ENCODE peak calls at places on chromosomes 5 and 9, in six cellular contexts. I is choroid plexus epithelial cell, L is neural progenitor cell, K is IMR-90, V is tibial artery, W is osteocyte. X is an unnamed sample.
A peak's percentile ranks its signal among the peaks of the same experiment; 100 is the strongest.

GRCh38 chr5:140926211-140926902 is at the start of gene PCDHAC1:
- DNase-seq in I (peak; percentile 29), L (peak; percentile 98), K (no peak), V (peak; percentile 72), W (peak; percentile 97), X (peak; percentile 95)

GRCh38 chr5:69032009-69032408 is 61.8 kb upstream of the SLC30A5 start:
- DNase-seq in I (no peak), L (peak; percentile 9), K (no peak), V (no peak), W (no peak), X (no peak)

GRCh38 chr5:90386099-90386710 is 23.4 kb downstream of the CETN3 start:
- DNase-seq in I (peak; percentile 49), L (no peak), K (peak; percentile 19), V (no peak), W (no peak), X (no peak)

GRCh38 chr9:121206516-121207370 is 5.1 kb upstream of the RAB14 start:
- DNase-seq in I (peak; percentile 54), L (no peak), K (peak; percentile 25), V (no peak), W (no peak), X (no peak)

GRCh38 chr9:94630833-94631232 is 8.5 kb downstream of the FBP1 start:
- DNase-seq in I (no peak), L (peak; percentile 26), K (no peak), V (no peak), W (no peak), X (no peak)

GRCh38 chr9:125521462-125522327 is 185.3 kb downstream of the MAPKAP1 start:
- DNase-seq in I (peak; percentile 96), L (no peak), K (peak; percentile 97), V (no peak), W (no peak), X (no peak)

GRCh38 chr5:151005975-151006576 is 14.3 kb upstream of the GPX3 start:
- DNase-seq in I (peak; percentile 50), L (no peak), K (peak; percentile 57), V (peak; percentile 98), W (no peak), X (no peak)

GRCh38 chr5:15786884-15787283 is 286.9 kb downstream of the FBXL7 start:
- DNase-seq in I (no peak), L (no peak), K (no peak), V (no peak), W (no peak), X (no peak)

GRCh38 chr5:33509036-33509435 is 68.3 kb downstream of the TARS1 start:
- DNase-seq in I (peak; percentile 47), L (no peak), K (peak; percentile 62), V (no peak), W (no peak), X (no peak)

GRCh38 chr9:123131258-123131657 is 97.8 kb downstream of the GPR21 start:
- DNase-seq in I (peak; percentile 81), L (peak; percentile 15), K (peak; percentile 75), V (no peak), W (no peak), X (no peak)

GRCh38 chr9:36966371-36967097 is 67.5 kb downstream of the PAX5 start:
- DNase-seq in I (no peak), L (no peak), K (no peak), V (no peak), W (no peak), X (no peak)

GRCh38 chr9:96688215-96688614 is 33.1 kb upstream of the PRXL2C start:
- DNase-seq in I (no peak), L (no peak), K (no peak), V (no peak), W (no peak), X (no peak)

GRCh38 chr5:96434201-96434645 is 1.2 kb upstream of the PCSK1 start:
- DNase-seq in I (peak; percentile 84), L (peak; percentile 92), K (peak; percentile 74), V (peak; percentile 55), W (no peak), X (peak; percentile 76)

GRCh38 chr5:96440185-96440538 is 7.1 kb upstream of the PCSK1 start:
- DNase-seq in I (no peak), L (no peak), K (no peak), V (no peak), W (no peak), X (no peak)

GRCh38 chr5:96439477-96440184 is 6.6 kb upstream of the PCSK1 start:
- DNase-seq in I (peak; percentile 19), L (no peak), K (no peak), V (no peak), W (no peak), X (no peak)
- TF ChIP-seq CTCF in I (no peak), L (no peak), K (peak; percentile 20), V (no peak), W (peak; percentile 27), X (no peak)

DNA sequence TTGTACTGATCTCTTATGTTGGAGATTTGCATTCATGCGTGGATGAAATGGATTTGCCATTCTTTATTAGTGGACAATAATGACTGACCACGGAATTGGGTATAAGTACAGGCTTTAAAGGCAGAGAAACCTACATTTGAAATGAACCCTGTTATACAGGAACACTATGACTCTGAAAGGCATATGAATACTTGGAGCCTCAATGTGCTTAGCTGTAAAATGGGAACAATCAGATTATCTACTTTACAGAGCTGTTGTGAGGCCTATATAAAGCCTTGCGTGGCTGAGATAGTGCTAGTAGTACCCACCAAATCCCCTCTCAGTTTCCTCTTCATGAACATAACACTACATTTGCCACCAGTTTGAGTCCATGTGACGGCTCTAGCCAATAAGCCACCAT is 18.9 kb upstream of the MGAT1 start:
- DNase-seq in I (no peak), L (no peak), K (no peak), V (no peak), W (no peak), X (no peak)
- TF ChIP-seq CTCF in I (no peak), L (no peak), K (no peak), V (no peak), W (no peak), X (no peak)

GRCh38 chr9:42388146-42388690 is 204.8 kb downstream of the SPATA31A6 start:
- DNase-seq in I (peak; percentile 7), L (peak; percentile 25), K (no peak), V (no peak), W (no peak), X (no peak)
- TF ChIP-seq CTCF in I (no peak), L (no peak), K (no peak), V (no peak), W (no peak), X (no peak)

GRCh38 chr9:75482566-75482965 is 394.3 kb downstream of the OSTF1 start:
- DNase-seq in I (no peak), L (no peak), K (no peak), V (no peak), W (no peak), X (no peak)
- TF ChIP-seq CTCF in I (no peak), L (peak; percentile 35), K (no peak), V (no peak), W (peak; percentile 40), X (no peak)

GRCh38 chr5:81884871-81885270 is 87.0 kb upstream of the ATG10 start:
- DNase-seq in I (no peak), L (no peak), K (no peak), V (no peak), W (no peak), X (no peak)
- TF ChIP-seq CTCF in I (no peak), L (no peak), K (no peak), V (no peak), W (no peak), X (no peak)

GRCh38 chr9:22528485-22528884 is 81.9 kb downstream of the DMRTA1 start:
- DNase-seq in I (peak; percentile 7), L (peak; percentile 46), K (peak; percentile 24), V (no peak), W (no peak), X (no peak)
- TF ChIP-seq CTCF in I (peak; percentile 6), L (peak; percentile 58), K (peak; percentile 43), V (no peak), W (no peak), X (peak; percentile 47)

GRCh38 chr5:172902497-172903472 is 56.4 kb upstream of the RPL26L1 start:
- DNase-seq in I (peak; percentile 98), L (peak; percentile 61), K (peak; percentile 99), V (peak; percentile 79), W (peak; percentile 95), X (no peak)
- TF ChIP-seq CTCF in I (peak; percentile 59), L (peak; percentile 58), K (peak; percentile 64), V (peak; percentile 54), W (peak; percentile 62), X (peak; percentile 57)

GRCh38 chr9:127973169-127974001 is 7.4 kb downstream of the EEIG1 start:
- DNase-seq in I (no peak), L (no peak), K (no peak), V (no peak), W (no peak), X (no peak)
- TF ChIP-seq CTCF in I (no peak), L (no peak), K (no peak), V (no peak), W (no peak), X (no peak)

X was measured in type B pancreatic cell.